ENCODE peak calls at places on chromosomes 5 and 9, in seven cellular contexts. Z, H, D, N, A, E and J are unnamed samples.

GRCh38 chr5:122262107-122262506 is 49.9 kb upstream of the SNCAIP start:
- DNase-seq in Z (no peak), H (peak), D (no peak), N (no peak), A (no peak), E (peak), J (no peak)

GRCh38 chr9:242461-243080 is 27.9 kb downstream of the DOCK8 start:
- DNase-seq in Z (no peak), H (peak), D (no peak), N (no peak), A (no peak), E (peak), J (no peak)

GRCh38 chr9:131651599-131651998 is 88.3 kb downstream of the RAPGEF1 start:
- DNase-seq in Z (no peak), H (peak), D (peak), N (no peak), A (peak), E (peak), J (no peak)

GRCh38 chr5:149615976-149616375 is 34.7 kb downstream of the ARHGEF37 start:
- DNase-seq in Z (no peak), H (no peak), D (no peak), N (no peak), A (no peak), E (no peak), J (no peak)

GRCh38 chr5:160211352-160211751 is 18.0 kb upstream of the FABP6 start:
- DNase-seq in Z (no peak), H (no peak), D (no peak), N (no peak), A (no peak), E (no peak), J (no peak)

GRCh38 chr9:89522261-89522978 is 24.5 kb upstream of the SEMA4D start:
- DNase-seq in Z (no peak), H (no peak), D (no peak), N (peak), A (no peak), E (no peak), J (no peak)

GRCh38 chr5:151912360-151912759 is 12.3 kb downstream of the GLRA1 start:
- DNase-seq in Z (no peak), H (no peak), D (no peak), N (no peak), A (no peak), E (no peak), J (no peak)

GRCh38 chr9:81759680-81760215 is 70.4 kb upstream of the TLE1 start:
- DNase-seq in Z (peak), H (peak), D (peak), N (no peak), A (peak), E (peak), J (peak)

GRCh38 chr5:65229841-65230240 is 251.9 kb downstream of the ADAMTS6 start:
- DNase-seq in Z (no peak), H (no peak), D (no peak), N (no peak), A (no peak), E (no peak), J (no peak)

GRCh38 chr5:54533541-54534179 is 16.1 kb downstream of the SNX18 start:
- DNase-seq in Z (no peak), H (no peak), D (peak), N (no peak), A (no peak), E (no peak), J (no peak)

GRCh38 chr5:165055476-165055875 is 1550.1 kb downstream of the MAT2B start:
- DNase-seq in Z (no peak), H (no peak), D (no peak), N (no peak), A (no peak), E (no peak), J (no peak)

GRCh38 chr9:137306546-137307254 is 4.6 kb upstream of the NRARP start:
- DNase-seq in Z (no peak), H (no peak), D (no peak), N (no peak), A (no peak), E (no peak), J (peak)

GRCh38 chr9:75149841-75150241 is 61.5 kb downstream of the OSTF1 start:
- DNase-seq in Z (no peak), H (no peak), D (no peak), N (no peak), A (no peak), E (no peak), J (no peak)
- H3K4me2 ChIP-seq in Z (no peak), H (no peak), D (no peak), N (no peak), A (no peak), E (no peak), J (no peak)

DNA sequence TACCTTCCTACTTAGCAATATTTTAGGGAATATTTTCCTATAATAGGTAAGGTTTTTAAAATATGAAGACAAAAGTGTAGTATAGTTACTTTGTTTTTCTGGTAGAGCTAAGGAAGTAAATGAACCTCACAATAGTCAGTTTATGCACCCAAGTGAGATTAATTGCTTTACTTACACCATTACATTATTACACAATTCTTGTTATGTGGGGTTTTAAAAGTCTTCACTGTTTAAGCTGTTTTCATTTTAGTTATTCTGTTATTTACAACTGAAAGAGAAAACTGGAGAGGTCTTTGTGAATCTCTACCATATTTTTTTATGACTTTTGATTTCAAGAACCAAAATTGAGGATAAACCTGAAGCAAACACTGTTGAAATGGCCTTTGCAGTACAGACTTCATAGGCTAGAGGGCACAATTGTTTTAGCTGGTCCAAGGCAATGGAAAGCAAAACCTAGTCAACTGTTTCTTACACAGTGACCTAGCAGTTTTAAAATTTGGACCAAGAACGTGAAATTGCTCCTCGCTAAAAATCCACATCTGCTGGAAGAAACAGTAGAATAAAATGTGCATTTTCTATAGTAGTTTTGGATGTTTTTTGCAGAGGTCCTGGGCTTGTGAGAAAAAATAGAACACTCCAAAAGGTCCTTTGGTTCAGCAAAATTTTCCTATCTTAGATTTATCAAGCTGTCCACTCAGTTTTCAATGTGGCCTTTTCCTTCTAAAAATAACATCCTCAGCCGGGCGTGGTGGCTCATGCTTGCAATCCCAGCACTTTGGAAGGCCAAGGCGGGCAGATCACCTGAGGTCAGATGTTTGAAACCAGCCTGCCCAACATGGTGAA is 66.4 kb upstream of the FER start:
- DNase-seq in Z (peak), H (peak), D (peak), N (peak), A (peak), E (peak), J (peak)
- H3K4me3 ChIP-seq in Z (no peak), H (no peak), D (no peak), N (no peak), A (no peak), E (no peak), J (no peak)

DNA sequence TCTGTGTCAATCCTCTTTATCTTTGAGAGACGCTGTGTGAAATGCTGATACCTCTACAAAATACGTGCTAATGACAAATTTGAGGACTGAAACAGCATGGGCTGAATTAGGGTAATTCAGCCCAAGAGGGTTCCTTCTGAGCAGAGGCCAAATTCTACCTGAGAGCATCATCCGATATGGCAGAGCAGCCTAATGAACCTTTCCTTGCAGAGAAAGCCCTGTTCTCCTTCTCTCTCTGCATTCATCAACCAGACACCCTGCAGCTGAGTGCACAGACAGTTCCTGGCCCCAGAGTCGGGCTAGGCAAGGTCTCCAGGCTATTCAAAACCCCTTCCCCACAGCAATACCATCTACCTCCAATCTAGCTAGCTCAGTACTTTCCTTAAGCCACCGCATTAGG is 77.9 kb downstream of the TRIM32 start:
- DNase-seq in Z (no peak), H (no peak), D (no peak), N (no peak), A (no peak), E (no peak), J (no peak)
- H2AFZ ChIP-seq in Z (no peak), H (no peak), D (no peak), N (peak), A (no peak), E (no peak), J (no peak)

DNA sequence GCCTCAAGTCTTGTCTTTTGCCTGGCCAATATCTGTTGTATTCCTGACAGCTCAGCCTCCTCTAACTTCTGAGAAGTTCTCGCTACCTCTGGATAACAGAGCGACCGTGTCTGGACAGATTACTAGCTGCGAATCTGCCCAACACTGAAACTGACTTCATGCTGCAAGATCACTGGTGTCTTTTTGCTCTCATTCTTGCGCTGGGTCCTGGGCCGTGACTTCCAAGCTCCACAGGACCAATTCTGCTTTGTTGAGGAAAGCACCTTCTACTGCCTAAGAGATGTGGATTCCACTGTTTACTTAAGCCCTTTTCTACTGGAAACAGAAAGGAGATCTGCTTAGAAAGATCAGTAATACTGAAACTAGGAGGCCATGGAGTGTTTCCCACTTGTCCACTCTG is 978.8 kb upstream of the DMAC1 start:
- DNase-seq in Z (no peak), H (no peak), D (no peak), N (no peak), A (no peak), E (no peak), J (no peak)
- H3K4me2 ChIP-seq in Z (no peak), H (no peak), D (no peak), N (no peak), A (no peak), E (no peak), J (no peak)

DNA sequence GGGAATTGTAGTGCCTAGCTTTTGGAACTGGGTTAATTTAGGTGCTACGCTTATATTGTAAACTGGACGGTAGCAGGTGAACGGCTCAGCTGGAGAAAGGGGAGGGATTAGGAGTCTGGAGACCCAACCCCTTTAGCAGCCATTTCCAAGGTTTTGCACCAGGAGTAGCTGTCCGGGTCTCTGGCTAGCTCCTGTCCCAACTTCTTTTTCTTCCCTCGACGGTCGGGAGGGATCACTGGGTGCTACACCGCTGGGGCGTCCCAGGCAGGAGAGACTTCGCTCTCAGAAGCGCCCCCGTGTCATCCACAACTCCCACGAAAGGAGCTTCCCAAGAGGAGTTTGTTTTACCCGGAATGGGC is 1640.9 kb upstream of the C9orf72 start:
- DNase-seq in Z (no peak), H (no peak), D (no peak), N (no peak), A (no peak), E (peak), J (no peak)
- H3K4me3 ChIP-seq in Z (no peak), H (no peak), D (no peak), N (no peak), A (no peak), E (peak), J (no peak)

DNA sequence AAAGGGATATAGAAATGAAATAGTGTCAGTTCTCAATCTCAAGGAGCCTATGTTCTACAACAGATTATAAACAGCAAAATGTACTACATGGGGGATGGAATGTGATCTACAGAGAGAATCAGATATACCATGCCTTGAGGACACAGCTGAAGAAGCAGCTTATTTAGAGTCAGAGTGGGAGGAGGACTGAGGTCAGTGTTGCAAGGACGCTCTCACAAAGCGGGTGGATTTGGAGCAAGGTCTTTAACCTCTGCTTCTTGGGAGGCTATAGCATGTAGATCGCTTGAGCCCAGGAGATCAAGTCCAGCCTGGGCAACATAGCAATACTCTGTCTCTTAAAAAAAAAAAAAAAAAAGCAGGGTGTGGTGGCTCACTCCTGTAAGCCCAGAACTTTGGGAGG is 32.8 kb upstream of the PLIN2 start:
- DNase-seq in Z (no peak), H (no peak), D (no peak), N (no peak), A (no peak), E (no peak), J (no peak)
- H2AFZ ChIP-seq in Z (no peak), H (peak), D (no peak), N (no peak), A (no peak), E (no peak), J (peak)

DNA sequence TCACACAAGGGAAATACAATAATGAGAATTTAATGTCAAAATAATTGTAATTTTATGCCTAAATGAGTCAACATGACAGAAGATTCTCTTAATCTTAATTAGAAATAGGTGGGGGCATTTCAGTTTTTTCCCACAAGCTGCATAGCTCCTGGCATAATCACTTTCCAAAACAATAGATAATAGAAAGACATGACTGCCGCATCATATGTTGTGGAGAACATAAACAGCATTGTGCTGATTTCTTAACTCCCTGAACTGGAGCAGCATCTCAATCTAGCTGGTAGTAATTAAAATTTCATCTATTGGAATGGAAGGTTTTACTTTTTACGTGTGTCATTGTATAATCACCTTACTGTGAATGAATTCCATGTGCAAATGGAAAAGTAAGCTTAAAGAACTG is 112.1 kb downstream of the ST8SIA4 start:
- DNase-seq in Z (no peak), H (no peak), D (no peak), N (no peak), A (no peak), E (peak), J (no peak)
- H3K4me2 ChIP-seq in Z (no peak), H (no peak), D (no peak), N (peak), A (no peak), E (no peak), J (no peak)

GRCh38 chr5:174720612-174721521 is 3.5 kb upstream of the MSX2 start:
- DNase-seq in Z (no peak), H (no peak), D (no peak), N (no peak), A (peak), E (no peak), J (peak)
- H3K4me3 ChIP-seq in Z (peak), H (peak), D (no peak), N (no peak), A (no peak), E (peak), J (no peak)

GRCh38 chr9:90964101-90965020 is 162.7 kb downstream of the SYK start:
- DNase-seq in Z (peak), H (no peak), D (no peak), N (peak), A (peak), E (no peak), J (peak)
- H2AFZ ChIP-seq in Z (peak), H (peak), D (peak), N (no peak), A (no peak), E (no peak), J (no peak)

GRCh38 chr9:114911167-114911821 is 19.1 kb downstream of the TNFSF8 start:
- DNase-seq in Z (no peak), H (peak), D (peak), N (no peak), A (peak), E (peak), J (peak)

GRCh38 chr9:114910541-114910940 is 19.9 kb downstream of the TNFSF8 start:
- DNase-seq in Z (no peak), H (no peak), D (no peak), N (peak), A (no peak), E (no peak), J (no peak)

GRCh38 chr9:114908104-114908621 is 22.2 kb downstream of the TNFSF8 start:
- DNase-seq in Z (peak), H (peak), D (no peak), N (no peak), A (peak), E (peak), J (no peak)

GRCh38 chr9:114908796-114909448 is 21.5 kb downstream of the TNFSF8 start:
- DNase-seq in Z (no peak), H (peak), D (no peak), N (no peak), A (no peak), E (no peak), J (no peak)

DNA sequence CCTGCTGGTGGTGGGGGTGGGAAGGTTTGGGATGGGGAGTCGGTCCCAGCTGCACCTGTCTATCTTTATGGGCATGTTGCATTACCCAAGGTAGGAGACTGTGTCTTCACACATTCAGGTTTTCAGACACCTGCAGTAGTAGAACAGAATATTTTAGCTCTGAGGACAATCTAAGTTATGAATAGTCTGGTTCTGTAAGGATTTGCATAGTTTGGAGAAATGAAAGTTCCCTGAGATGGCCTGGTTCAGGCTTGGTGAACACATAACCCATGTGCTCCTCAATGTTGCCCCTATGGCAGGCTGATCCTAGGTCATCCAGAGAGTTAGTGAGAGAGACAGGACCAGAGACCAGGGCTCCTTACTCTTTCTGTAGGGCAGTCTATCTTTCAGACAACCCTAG is 20.7 kb downstream of the TNFSF8 start:
- DNase-seq in Z (no peak), H (no peak), D (no peak), N (peak), A (no peak), E (no peak), J (no peak)
- H3K4me2 ChIP-seq in Z (no peak), H (no peak), D (no peak), N (peak), A (no peak), E (no peak), J (no peak)